ENCODE peak calls at places on chromosomes 4 and X, in ten cellular contexts. F is AG20443, J is amniotic stem cell, M is SK-N-SH, U is T-helper 2 cell, N is ovary, O is cardiac muscle cell, R is body of pancreas, W is RPMI7951, L is ELR. Z is an unnamed sample.

GRCh38 chr4:54737421-54737820 is 79.7 kb downstream of the KIT start:
- DNase-seq in F (no peak), J (no peak), M (no peak), U (no peak), N (no peak), O (no peak), R (no peak), W (no peak), L (no peak), Z (no peak)

GRCh38 chr4:150598906-150599305 is 17.0 kb downstream of the MAB21L2 start:
- DNase-seq in F (peak; percentile 26), J (no peak), M (no peak), U (no peak), N (no peak), O (no peak), R (no peak), W (no peak), L (no peak), Z (no peak)

GRCh38 chr4:137558951-137559350 is 26.7 kb upstream of the PCDH18 start:
- DNase-seq in F (peak; percentile 50), J (peak; percentile 22), M (no peak), U (no peak), N (no peak), O (no peak), R (no peak), W (peak; percentile 16), L (peak; percentile 17), Z (no peak)

GRCh38 chr4:113617195-113617594 is 144.3 kb downstream of the CAMK2D start:
- DNase-seq in F (no peak), J (no peak), M (no peak), U (no peak), N (no peak), O (no peak), R (no peak), W (no peak), L (no peak), Z (no peak)

GRCh38 chr4:37717575-37717974 is 31.4 kb upstream of the RELL1 start:
- DNase-seq in F (peak; percentile 68), J (no peak), M (no peak), U (no peak), N (no peak), O (no peak), R (no peak), W (peak; percentile 78), L (peak; percentile 75), Z (no peak)

GRCh38 chr4:89166971-89167475 is 55.7 kb downstream of the TIGD2 start:
- DNase-seq in F (no peak), J (no peak), M (no peak), U (no peak), N (no peak), O (no peak), R (no peak), W (no peak), L (no peak), Z (no peak)

GRCh38 chr4:140427919-140428471 is 547 bp upstream of the CLGN start:
- DNase-seq in F (no peak), J (no peak), M (no peak), U (no peak), N (no peak), O (no peak), R (no peak), W (no peak), L (peak; percentile 14), Z (no peak)

GRCh38 chr4:8598391-8599090 is 6.0 kb downstream of the CPZ start:
- DNase-seq in F (no peak), J (no peak), M (no peak), U (no peak), N (no peak), O (no peak), R (no peak), W (no peak), L (no peak), Z (no peak)

GRCh38 chrX:36957425-36958328 is 50.5 kb upstream of the FAM47C start:
- DNase-seq in F (peak; percentile 9), J (no peak), M (peak; percentile 36), U (no peak), N (no peak), O (peak; percentile 79), R (peak; percentile 66), W (no peak), L (no peak), Z (no peak)

GRCh38 chrX:40068048-40068447 is 29.7 kb downstream of the BCOR start:
- DNase-seq in F (peak; percentile 21), J (no peak), M (no peak), U (no peak), N (no peak), O (no peak), R (no peak), W (peak; percentile 62), L (peak; percentile 27), Z (peak; percentile 35)

Z was measured in naive thymus-derived CD4-positive, alpha-beta T cell.